ENCODE peak calls at places on chromosomes 2 and 18, in five cellular contexts. Z, T, N, I and A are unnamed samples.

GRCh38 chr18:51522338-51522737 is 324.9 kb upstream of the MEX3C start:
- DNase-seq in Z (no peak), T (no peak), N (no peak), I (no peak), A (no peak)

GRCh38 chr2:136917281-136917680 is 151.9 kb downstream of the THSD7B start:
- DNase-seq in Z (no peak), T (no peak), N (no peak), I (no peak), A (no peak)

GRCh38 chr2:41928593-41928992 is 119.2 kb upstream of the PKDCC start:
- DNase-seq in Z (peak; percentile 66), T (no peak), N (peak; percentile 72), I (peak; percentile 94), A (no peak)

GRCh38 chr2:23813438-23813837 is 113.5 kb downstream of the ATAD2B start:
- DNase-seq in Z (no peak), T (no peak), N (no peak), I (no peak), A (no peak)

GRCh38 chr2:43186679-43187374 is 39.6 kb downstream of the ZFP36L2 start:
- DNase-seq in Z (no peak), T (peak; percentile 50), N (no peak), I (no peak), A (no peak)

GRCh38 chr18:46657115-46657955 is at the start of gene LOXHD1:
- DNase-seq in Z (no peak), T (no peak), N (no peak), I (no peak), A (no peak)

GRCh38 chr2:205148756-205149155 is 533.5 kb upstream of the NRP2 start:
- DNase-seq in Z (no peak), T (no peak), N (no peak), I (no peak), A (no peak)

GRCh38 chr2:160492401-160493226 is 993 bp downstream of the RBMS1 start:
- DNase-seq in Z (peak; percentile 70), T (peak; percentile 12), N (peak; percentile 58), I (peak; percentile 85), A (no peak)

GRCh38 chr2:69181806-69182427 is 168.9 kb downstream of the ANTXR1 start:
- DNase-seq in Z (no peak), T (peak; percentile 21), N (no peak), I (no peak), A (no peak)

GRCh38 chr2:97658691-97659157 is 5.1 kb downstream of the ACTR1B start:
- DNase-seq in Z (no peak), T (no peak), N (no peak), I (no peak), A (no peak)

GRCh38 chr18:5424903-5425302 is 118.9 kb downstream of the EPB41L3 start:
- DNase-seq in Z (no peak), T (no peak), N (peak; percentile 32), I (peak; percentile 71), A (peak; percentile 74)

GRCh38 chr2:159164457-159164894 is 122.0 kb downstream of the WDSUB1 start:
- DNase-seq in Z (no peak), T (no peak), N (no peak), I (no peak), A (no peak)

GRCh38 chr2:81481994-81482368 is 1177.4 kb upstream of the LRRTM1 start:
- DNase-seq in Z (peak; percentile 16), T (no peak), N (peak; percentile 11), I (no peak), A (no peak)

GRCh38 chr2:168336786-168337388 is 89.5 kb upstream of the STK39 start:
- DNase-seq in Z (peak; percentile 45), T (no peak), N (peak; percentile 55), I (no peak), A (peak; percentile 77)

GRCh38 chr2:225895126-225895525 is 495.6 kb downstream of the NYAP2 start:
- DNase-seq in Z (no peak), T (no peak), N (peak; percentile 17), I (peak; percentile 16), A (no peak)
- H3K4me2 ChIP-seq in Z (no peak overlapping the region), T (no peak overlapping the region), N (peak overlapping the region; percentile 70), I (peak overlapping the region; percentile 40), A (no peak overlapping the region)

DNA sequence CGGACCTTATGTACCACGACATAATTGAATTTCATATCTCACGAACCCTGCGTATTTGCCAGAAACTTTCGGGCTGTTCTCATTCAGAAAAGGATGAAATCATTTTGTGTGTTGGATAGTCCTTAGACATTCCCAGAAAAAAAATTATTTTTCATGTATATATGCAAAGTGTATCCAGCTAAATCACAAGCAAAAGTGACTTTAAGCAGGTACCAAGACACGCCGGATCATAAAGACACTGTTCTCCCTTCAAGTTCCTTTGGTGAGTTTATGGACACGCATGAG is 35.1 kb upstream of the PNO1 start:
- DNase-seq in Z (no peak), T (no peak), N (no peak), I (no peak), A (no peak)
- H3K4me2 ChIP-seq in Z (peak overlapping the region; percentile 66), T (no peak overlapping the region), N (peak overlapping the region; percentile 56), I (peak overlapping the region; percentile 54), A (peak overlapping the region; percentile 75)

GRCh38 chr2:62591491-62591890 is 85.5 kb upstream of the TMEM17 start:
- DNase-seq in Z (no peak), T (no peak), N (no peak), I (no peak), A (no peak)

GRCh38 chr2:62595468-62595867 is 89.5 kb upstream of the TMEM17 start:
- DNase-seq in Z (no peak), T (no peak), N (no peak), I (no peak), A (no peak)

GRCh38 chr2:62597323-62597722 is 91.3 kb upstream of the TMEM17 start:
- DNase-seq in Z (no peak), T (no peak), N (no peak), I (peak; percentile 69), A (peak; percentile 39)

GRCh38 chr2:62593825-62594224 is 87.8 kb upstream of the TMEM17 start:
- DNase-seq in Z (no peak), T (no peak), N (no peak), I (no peak), A (no peak)

DNA sequence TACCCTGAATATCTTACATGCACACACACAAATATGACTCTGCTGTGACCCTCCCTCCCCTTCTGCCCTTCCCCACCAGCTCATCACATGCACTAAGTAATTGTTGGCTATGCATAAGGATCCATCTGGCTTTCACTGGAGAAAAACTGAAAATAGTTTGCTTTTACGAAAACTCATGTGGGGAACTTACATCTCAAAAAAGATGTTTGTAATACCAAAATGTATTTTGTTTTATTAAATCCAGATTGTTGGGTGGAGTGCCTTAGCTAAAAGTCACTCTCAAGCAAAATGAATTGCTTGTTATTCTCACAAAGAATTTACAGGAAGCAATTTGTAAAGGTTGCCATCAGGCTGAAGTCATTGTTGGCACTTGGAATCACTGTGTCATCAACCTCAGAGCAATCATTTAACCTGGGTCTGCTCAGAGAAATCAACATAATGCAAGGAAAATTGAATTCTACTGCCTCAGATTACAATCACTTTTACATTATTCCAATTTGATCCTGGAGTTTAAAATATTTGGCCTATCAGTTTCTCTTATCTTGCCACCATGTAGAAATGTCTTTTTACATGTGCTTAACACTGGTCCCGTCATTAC is 90.2 kb upstream of the TMEM17 start:
- DNase-seq in Z (no peak), T (no peak), N (no peak), I (peak; percentile 90), A (peak; percentile 23)
- H3K4me2 ChIP-seq in Z (no peak overlapping the region), T (no peak overlapping the region), N (no peak overlapping the region), I (peak overlapping the region; percentile 23), A (no peak overlapping the region)

DNA sequence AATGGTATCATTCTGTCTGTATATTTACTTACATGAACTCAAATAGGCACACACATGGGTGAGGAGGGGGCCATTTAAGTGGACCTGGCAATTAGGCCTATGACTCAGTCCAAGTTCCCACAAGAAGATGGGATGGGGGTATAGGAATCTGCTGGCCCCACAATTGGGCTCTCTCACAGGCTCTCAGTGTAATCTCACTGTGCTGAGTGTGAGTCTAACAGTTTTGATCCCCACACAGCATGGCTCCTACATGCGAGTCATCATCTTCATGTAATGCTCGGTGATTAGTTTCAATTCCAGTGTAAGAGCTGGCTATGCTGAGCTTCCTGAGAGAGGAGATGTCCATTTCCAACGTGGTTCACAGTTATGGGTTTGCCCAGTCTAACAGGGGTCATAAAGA is 114.0 kb downstream of the GATA6 start:
- DNase-seq in Z (no peak), T (no peak), N (no peak), I (peak; percentile 60), A (no peak)
- H3K4me2 ChIP-seq in Z (peak overlapping the region; percentile 73), T (no peak overlapping the region), N (peak overlapping the region; percentile 67), I (no peak overlapping the region), A (no peak overlapping the region)

GRCh38 chr2:239431536-239431935 is 30.7 kb upstream of the HDAC4 start:
- DNase-seq in Z (no peak), T (no peak), N (no peak), I (peak; percentile 9), A (no peak)
- H3K4me2 ChIP-seq in Z (no peak overlapping the region), T (no peak overlapping the region), N (no peak overlapping the region), I (no peak overlapping the region), A (no peak overlapping the region)

DNA sequence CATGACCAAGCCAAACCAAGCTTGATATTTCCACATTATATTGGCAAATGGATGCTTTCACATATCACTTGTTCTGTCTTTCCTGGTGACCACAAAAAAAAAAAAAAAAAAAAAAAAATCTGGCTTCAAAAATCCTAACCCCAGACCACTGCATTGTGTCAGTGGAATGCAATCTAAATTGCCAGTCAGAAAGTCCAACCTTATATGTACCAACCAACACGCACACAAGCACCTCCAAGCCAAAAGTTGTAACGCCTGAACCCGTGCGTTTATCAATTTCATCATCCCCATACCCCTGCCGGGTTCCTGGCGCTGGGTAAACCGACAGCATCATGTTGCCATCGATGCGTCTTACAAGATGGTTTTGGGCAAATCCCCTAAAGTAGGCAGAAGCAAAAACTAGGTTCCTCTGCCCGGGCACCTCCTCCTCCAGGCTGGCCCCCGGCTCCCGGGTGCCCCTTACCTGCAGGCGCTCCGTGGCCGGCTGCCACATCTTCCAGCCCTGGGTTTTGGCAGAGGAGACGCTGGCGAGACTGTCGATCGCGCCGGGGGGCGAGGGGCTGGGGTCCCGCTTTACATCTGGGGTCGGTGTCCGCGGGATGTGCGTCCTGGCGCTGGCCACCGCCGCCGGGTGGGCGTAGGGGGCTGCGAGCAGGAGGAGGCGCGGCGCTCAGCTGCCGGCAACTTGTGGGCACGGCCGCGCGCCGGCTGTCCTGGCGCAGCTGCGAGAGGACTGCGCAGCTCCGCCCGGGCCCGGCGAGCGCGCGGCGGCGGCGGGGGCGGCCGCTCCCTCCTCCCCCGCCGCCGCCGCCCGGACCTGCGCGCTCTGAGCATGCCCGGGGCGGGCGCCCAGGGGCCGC is at the start of gene PID1:
- DNase-seq in Z (no peak), T (no peak), N (peak; percentile 27), I (peak; percentile 78), A (no peak)
- H3K4me2 ChIP-seq in Z (peak within 1 kb of the TSS; percentile 82), T (no peak within 1 kb of the TSS), N (peak within 1 kb of the TSS; percentile 67), I (peak within 1 kb of the TSS; percentile 95), A (no peak within 1 kb of the TSS)

GRCh38 chr2:181672255-181673008 is 7.9 kb downstream of the NEUROD1 start:
- DNase-seq in Z (no peak), T (no peak), N (no peak), I (no peak), A (peak; percentile 69)
- H3K4me2 ChIP-seq in Z (no peak overlapping the region), T (no peak overlapping the region), N (no peak overlapping the region), I (no peak overlapping the region), A (peak overlapping the region; percentile 74)